ENCODE peak calls at places on chromosome 17, in four cellular contexts. R, B, D and H are unnamed samples.

GRCh38 chr17:75047398-75048098 is 523 bp downstream of the KCTD2 start:
- DNase-seq in R (peak), B (no peak), D (no peak), H (no peak)

GRCh38 chr17:17463821-17464220 is 13.0 kb upstream of the MED9 start:
- DNase-seq in R (no peak), B (no peak), D (no peak), H (no peak)

GRCh38 chr17:61307905-61308886 is 91.4 kb upstream of the TBX2 start:
- DNase-seq in R (no peak), B (no peak), D (no peak), H (no peak)

GRCh38 chr17:57861000-57861736 is 11.3 kb upstream of the MRPS23 start:
- DNase-seq in R (peak), B (peak), D (no peak), H (no peak)

GRCh38 chr17:2396568-2397246 is 4.2 kb downstream of the MNT start:
- DNase-seq in R (peak), B (peak), D (peak), H (no peak)

GRCh38 chr17:75428775-75429469 is 23.4 kb upstream of the GRB2 start:
- DNase-seq in R (no peak), B (no peak), D (no peak), H (no peak)

GRCh38 chr17:16988749-16989229 is 16.9 kb upstream of the TNFRSF13B start:
- DNase-seq in R (no peak), B (no peak), D (peak), H (no peak)

GRCh38 chr17:47735139-47735464 is 2.1 kb downstream of the TBX21 start:
- DNase-seq in R (no peak), B (no peak), D (no peak), H (no peak)

GRCh38 chr17:5694507-5694906 is 110.2 kb upstream of the NLRP1 start:
- DNase-seq in R (peak), B (no peak), D (no peak), H (no peak)

GRCh38 chr17:43772877-43773648 is 5.7 kb downstream of the DUSP3 start:
- DNase-seq in R (no peak), B (peak), D (no peak), H (no peak)

GRCh38 chr17:65542595-65542994 is 18.9 kb downstream of the AXIN2 start:
- DNase-seq in R (no peak), B (no peak), D (no peak), H (no peak)

GRCh38 chr17:46061435-46061834 is 62.4 kb downstream of the STH start:
- DNase-seq in R (no peak), B (no peak), D (no peak), H (no peak)

GRCh38 chr17:49656247-49656646 is 21.6 kb downstream of the SPOP start:
- DNase-seq in R (no peak), B (no peak), D (no peak), H (no peak)

GRCh38 chr17:80616705-80617104 is 72.1 kb downstream of the RPTOR start:
- DNase-seq in R (no peak), B (no peak), D (no peak), H (no peak)

GRCh38 chr17:45584092-45585036 is 93.8 kb upstream of the PLEKHM1 start:
- DNase-seq in R (peak), B (peak), D (no peak), H (peak)

GRCh38 chr17:10603889-10604288 is 53.2 kb downstream of the MYH3 start:
- DNase-seq in R (no peak), B (no peak), D (no peak), H (no peak)

GRCh38 chr17:76354317-76354729 is 607 bp upstream of the PRPSAP1 start:
- DNase-seq in R (no peak), B (no peak), D (no peak), H (no peak)

GRCh38 chr17:45715787-45716186 is 68.3 kb upstream of the CRHR1 start:
- DNase-seq in R (no peak), B (no peak), D (no peak), H (no peak)

GRCh38 chr17:43691317-43691693 is 29.6 kb upstream of the MEOX1 start:
- DNase-seq in R (no peak), B (no peak), D (no peak), H (no peak)

GRCh38 chr17:6444573-6445335 is 499 bp downstream of the PIMREG start:
- DNase-seq in R (no peak), B (no peak), D (no peak), H (no peak)

GRCh38 chr17:75658237-75658636 is 8.7 kb downstream of the RECQL5 start:
- DNase-seq in R (no peak), B (no peak), D (no peak), H (no peak)

GRCh38 chr17:15341385-15341849 is at the start of gene TEKT3:
- DNase-seq in R (peak), B (no peak), D (no peak), H (no peak)

GRCh38 chr17:35944151-35944550 is 638 bp upstream of the LYZL6 start:
- DNase-seq in R (no peak), B (no peak), D (no peak), H (no peak)

GRCh38 chr17:49645654-49646053 is 32.2 kb downstream of the SPOP start:
- DNase-seq in R (no peak), B (no peak), D (no peak), H (no peak)

GRCh38 chr17:35315283-35315682 is 58.1 kb downstream of the SLFN11 start:
- DNase-seq in R (peak), B (no peak), D (no peak), H (no peak)

DNA sequence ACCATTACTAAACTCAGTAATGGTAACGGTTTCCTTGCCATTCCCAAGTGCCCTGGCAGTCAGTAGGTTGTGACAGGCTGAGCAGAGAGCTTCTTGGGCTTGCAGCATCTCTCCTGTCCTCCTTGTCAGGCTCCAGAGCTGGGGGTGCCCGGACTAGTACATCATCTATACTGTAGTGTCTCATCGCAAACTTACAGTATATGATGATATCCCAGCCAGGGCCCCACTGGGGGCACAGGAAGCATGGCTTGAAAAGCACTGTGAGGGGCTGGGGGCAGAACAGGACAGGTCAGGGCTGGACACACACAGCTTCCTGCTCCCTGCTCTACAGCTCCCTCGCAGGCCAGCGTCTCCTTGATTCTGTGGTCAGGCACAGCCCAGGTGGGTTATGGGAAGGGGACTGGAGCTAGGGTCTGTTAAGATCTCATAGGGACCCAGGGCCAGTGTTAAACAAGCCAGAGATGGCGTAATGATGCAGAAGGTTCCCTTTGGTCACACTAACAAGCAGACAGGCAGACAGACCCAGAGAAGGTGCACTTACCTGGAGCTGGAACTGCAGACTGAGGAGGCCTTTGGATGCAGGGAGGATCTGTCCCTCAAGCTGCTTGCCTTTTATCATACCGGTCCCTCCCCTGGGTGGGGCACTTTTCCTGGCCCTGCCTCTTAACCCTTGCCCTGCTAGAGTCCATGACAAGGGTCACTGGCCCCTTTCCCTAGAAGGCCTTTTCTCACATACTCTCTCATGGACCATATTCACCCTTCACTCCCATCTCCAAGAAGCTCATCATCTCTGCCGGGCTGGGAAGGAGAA is 6.8 kb downstream of the ERAL1 start:
- DNase-seq in R (peak), B (no peak), D (no peak), H (no peak)
- TF ChIP-seq SPI1 in R (no peak), B (no peak), D (no peak), H (no peak)

DNA sequence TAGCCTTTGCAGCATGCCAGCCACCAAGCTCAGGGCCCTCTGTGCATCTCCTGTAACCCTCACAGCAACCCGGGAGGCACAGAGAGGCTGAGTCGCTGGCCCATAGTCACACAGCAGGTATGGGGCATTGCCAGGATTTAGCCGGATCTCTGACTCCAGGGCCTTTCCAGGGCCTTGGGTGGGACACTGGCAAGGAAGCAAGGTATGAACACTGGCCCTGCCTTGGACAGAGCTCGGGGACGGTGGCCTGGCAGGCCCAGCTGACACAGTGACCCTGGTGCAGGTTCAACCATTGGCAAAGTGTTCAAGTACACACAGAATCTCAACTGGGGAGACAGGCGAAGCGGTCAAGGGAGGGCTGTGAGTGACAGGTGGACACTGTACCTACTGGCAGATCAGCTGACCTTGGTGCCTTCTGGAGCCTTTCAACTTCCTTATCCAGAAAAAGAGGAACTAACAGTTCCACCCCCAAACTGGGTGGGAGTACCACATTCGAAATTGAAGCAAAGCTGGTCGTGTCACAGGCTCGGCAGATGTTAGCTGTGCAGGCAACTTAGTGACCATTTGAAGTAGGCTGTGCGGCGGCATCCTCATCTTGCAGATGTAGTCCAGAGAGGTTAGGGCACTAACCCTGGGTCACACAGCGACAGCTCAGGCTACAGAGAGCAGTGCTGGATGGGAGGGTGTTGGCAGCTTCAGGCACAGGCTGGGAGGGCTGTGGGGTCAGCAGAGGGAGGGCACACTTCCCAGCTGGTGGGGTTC is 287.4 kb downstream of the SEC14L1 start:
- DNase-seq in R (peak), B (peak), D (no peak), H (no peak)
- TF ChIP-seq POLR2AphosphoS5 in R (no peak), B (peak), D (no peak), H (no peak)

DNA sequence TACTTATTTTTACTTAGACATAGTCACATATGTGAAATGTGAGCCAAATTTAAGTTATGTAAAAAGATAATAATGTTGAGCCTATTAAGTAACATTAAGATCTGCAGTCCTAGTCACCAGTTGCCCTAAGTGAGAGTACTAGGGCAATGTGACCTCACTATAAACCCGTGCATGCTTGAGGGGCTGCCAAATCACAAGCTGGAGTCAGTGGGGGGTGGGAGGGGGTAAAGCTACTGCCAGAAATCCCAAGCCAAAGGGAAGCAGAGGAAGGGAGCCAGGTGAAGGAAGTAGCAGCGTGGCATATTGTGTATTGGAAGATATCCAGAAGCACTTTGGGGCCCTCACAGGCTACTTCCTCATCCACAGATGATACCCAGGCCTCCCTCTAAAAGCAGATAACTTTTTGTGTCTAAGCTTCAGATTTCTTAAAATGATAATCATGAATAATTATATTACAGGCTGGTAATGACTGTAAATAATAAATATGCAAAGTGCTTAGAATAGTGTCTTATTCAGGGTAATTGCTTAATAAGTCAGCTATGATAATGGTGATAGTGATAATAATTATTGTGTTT is 134.1 kb downstream of the CA10 start:
- DNase-seq in R (no peak), B (no peak), D (no peak), H (no peak)
- TF ChIP-seq SPI1 in R (no peak), B (no peak), D (no peak), H (no peak)

GRCh38 chr17:40560592-40561293 is 4.5 kb downstream of the CCR7 start:
- DNase-seq in R (peak), B (peak), D (peak), H (no peak)
- TF ChIP-seq POLR2AphosphoS5 in R (no peak), B (no peak), D (peak), H (peak)

GRCh38 chr17:1271441-1271840 is 1.2 kb downstream of the BHLHA9 start:
- DNase-seq in R (no peak), B (no peak), D (no peak), H (no peak)

GRCh38 chr17:1271020-1271423 is 778 bp downstream of the BHLHA9 start:
- DNase-seq in R (no peak), B (no peak), D (no peak), H (no peak)

GRCh38 chr17:1267471-1267947 is 2.7 kb upstream of the BHLHA9 start:
- DNase-seq in R (peak), B (no peak), D (no peak), H (no peak)

GRCh38 chr17:1272701-1273100 is 2.5 kb downstream of the BHLHA9 start:
- DNase-seq in R (no peak), B (no peak), D (no peak), H (no peak)

GRCh38 chr17:1270210-1271019 is at the start of gene BHLHA9:
- DNase-seq in R (no peak), B (no peak), D (no peak), H (no peak)
- TF ChIP-seq SPI1 in R (no peak), B (no peak), D (no peak), H (no peak)